ENCODE peak calls at places on chromosomes 3 and 15, in nine cellular contexts. L, A, T, Z, R, S, I, B and N are unnamed samples.

GRCh38 chr15:74548236-74548635 is 7.2 kb downstream of the ARID3B start:
- DNase-seq in L (no peak), A (no peak), T (no peak), Z (no peak), R (no peak), S (peak; percentile 14), I (no peak), B (no peak), N (no peak)

GRCh38 chr3:133457465-133458067 is 57.7 kb downstream of the BFSP2 start:
- DNase-seq in L (no peak), A (no peak), T (no peak), Z (peak; percentile 21), R (no peak), S (no peak), I (no peak), B (no peak), N (no peak)

GRCh38 chr3:157163554-157163953 is 3.6 kb upstream of the CCNL1 start:
- DNase-seq in L (no peak), A (no peak), T (no peak), Z (no peak), R (no peak), S (no peak), I (no peak), B (no peak), N (no peak)

GRCh38 chr3:48684480-48685143 is 1.1 kb downstream of the NCKIPSD start:
- DNase-seq in L (peak; percentile 68), A (peak; percentile 44), T (no peak), Z (peak; percentile 36), R (no peak), S (no peak), I (no peak), B (no peak), N (no peak)

GRCh38 chr15:68431037-68431791 is 749 bp downstream of the ITGA11 start:
- DNase-seq in L (peak; percentile 47), A (no peak), T (no peak), Z (no peak), R (peak; percentile 55), S (peak; percentile 78), I (no peak), B (peak; percentile 65), N (no peak)

GRCh38 chr15:31303434-31304073 is 23.1 kb upstream of the KLF13 start:
- DNase-seq in L (peak; percentile 40), A (peak; percentile 71), T (no peak), Z (no peak), R (peak; percentile 57), S (peak; percentile 78), I (peak; percentile 76), B (peak; percentile 25), N (no peak)

GRCh38 chr15:39781147-39781966 is 1.3 kb downstream of the FSIP1 start:
- DNase-seq in L (no peak), A (no peak), T (no peak), Z (no peak), R (no peak), S (no peak), I (no peak), B (no peak), N (no peak)

GRCh38 chr3:114804099-114804498 is 343.0 kb downstream of the ZBTB20 start:
- DNase-seq in L (no peak), A (no peak), T (no peak), Z (no peak), R (peak; percentile 73), S (no peak), I (no peak), B (no peak), N (no peak)

GRCh38 chr15:74790080-74790916 is 8.4 kb downstream of the CSK start:
- DNase-seq in L (peak; percentile 82), A (no peak), T (no peak), Z (peak; percentile 82), R (no peak), S (no peak), I (peak; percentile 82), B (peak; percentile 74), N (no peak)

GRCh38 chr15:38440353-38441129 is 13.4 kb upstream of the FAM98B start:
- DNase-seq in L (peak; percentile 42), A (peak; percentile 67), T (peak; percentile 67), Z (peak; percentile 63), R (peak; percentile 58), S (peak; percentile 81), I (no peak), B (no peak), N (peak; percentile 28)

GRCh38 chr3:27202959-27203358 is 166.2 kb downstream of the NEK10 start:
- DNase-seq in L (no peak), A (no peak), T (no peak), Z (no peak), R (no peak), S (no peak), I (no peak), B (no peak), N (no peak)

GRCh38 chr3:114319453-114319852 is 25.6 kb downstream of the TIGIT start:
- DNase-seq in L (no peak), A (no peak), T (no peak), Z (peak; percentile 73), R (peak; percentile 46), S (peak; percentile 66), I (no peak), B (no peak), N (no peak)

GRCh38 chr3:15377961-15378791 is 45.8 kb upstream of the SH3BP5 start:
- DNase-seq in L (peak; percentile 95), A (peak; percentile 79), T (peak; percentile 94), Z (peak; percentile 95), R (peak; percentile 94), S (peak; percentile 98), I (peak; percentile 94), B (peak; percentile 93), N (peak; percentile 98)

GRCh38 chr15:63507878-63508818 is 3.8 kb downstream of the USP3 start:
- DNase-seq in L (no peak), A (no peak), T (no peak), Z (no peak), R (no peak), S (no peak), I (no peak), B (no peak), N (no peak)

GRCh38 chr15:63509056-63509696 is 4.8 kb downstream of the USP3 start:
- DNase-seq in L (no peak), A (no peak), T (no peak), Z (no peak), R (no peak), S (no peak), I (no peak), B (no peak), N (no peak)

GRCh38 chr15:63510548-63510940 is 6.2 kb downstream of the USP3 start:
- DNase-seq in L (no peak), A (no peak), T (no peak), Z (no peak), R (no peak), S (no peak), I (no peak), B (no peak), N (no peak)

GRCh38 chr15:63512148-63512547 is 7.8 kb downstream of the USP3 start:
- DNase-seq in L (no peak), A (no peak), T (no peak), Z (no peak), R (no peak), S (no peak), I (no peak), B (no peak), N (no peak)

DNA sequence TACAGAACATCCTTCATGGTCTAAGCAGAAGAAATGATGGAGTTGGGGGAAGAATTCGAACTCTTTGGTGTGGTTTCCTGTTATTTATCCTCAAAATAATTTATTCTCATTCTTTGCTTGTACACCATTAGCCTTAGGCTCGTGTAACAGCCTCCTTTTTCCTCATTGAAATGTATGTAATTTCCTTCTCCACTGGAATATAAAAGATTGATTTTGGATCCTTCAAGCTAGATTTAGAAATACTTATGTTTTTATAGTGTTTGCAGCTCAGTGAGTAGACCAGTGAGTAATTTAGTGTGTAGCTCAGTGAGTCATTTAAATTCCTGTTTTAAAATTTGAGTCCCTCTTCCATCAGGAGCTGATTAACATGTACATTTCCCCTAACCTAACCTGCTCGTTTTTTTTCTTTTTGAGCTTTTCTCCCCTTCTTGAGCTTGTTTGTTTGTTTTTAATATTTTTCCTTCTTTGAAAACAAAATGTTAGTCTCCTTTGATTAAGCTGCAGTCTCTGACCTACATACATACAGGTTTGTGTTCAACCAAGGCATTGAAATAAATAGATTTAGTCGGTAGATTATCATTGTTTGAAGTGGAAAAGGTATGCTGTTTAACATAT is 5.6 kb downstream of the USP3 start:
- DNase-seq in L (no peak), A (no peak), T (no peak), Z (peak; percentile 80), R (no peak), S (no peak), I (no peak), B (no peak), N (no peak)
- H3K4me3 ChIP-seq in L (no peak overlapping the region), A (no peak overlapping the region), T (peak overlapping the region; percentile 96), Z (peak overlapping the region; percentile 0), R (no peak overlapping the region), S (no peak overlapping the region), I (no peak overlapping the region), B (no peak overlapping the region), N (peak overlapping the region; percentile 16)

GRCh38 chr3:160227389-160227788 is 2.2 kb downstream of the C3orf80 start:
- DNase-seq in L (no peak), A (no peak), T (no peak), Z (no peak), R (no peak), S (no peak), I (no peak), B (no peak), N (no peak)
- H3K27me3 ChIP-seq in L (peaks cover 9% of the 10 kb centered on the region), A (peaks cover 8% of the 10 kb centered on the region), T (peaks cover 41% of the 10 kb centered on the region), Z (peaks cover 20% of the 10 kb centered on the region), R (peaks cover 88% of the 10 kb centered on the region), S (peaks cover 64% of the 10 kb centered on the region), I (peaks cover 37% of the 10 kb centered on the region), B (peaks cover 9% of the 10 kb centered on the region), N (peaks cover 33% of the 10 kb centered on the region)

DNA sequence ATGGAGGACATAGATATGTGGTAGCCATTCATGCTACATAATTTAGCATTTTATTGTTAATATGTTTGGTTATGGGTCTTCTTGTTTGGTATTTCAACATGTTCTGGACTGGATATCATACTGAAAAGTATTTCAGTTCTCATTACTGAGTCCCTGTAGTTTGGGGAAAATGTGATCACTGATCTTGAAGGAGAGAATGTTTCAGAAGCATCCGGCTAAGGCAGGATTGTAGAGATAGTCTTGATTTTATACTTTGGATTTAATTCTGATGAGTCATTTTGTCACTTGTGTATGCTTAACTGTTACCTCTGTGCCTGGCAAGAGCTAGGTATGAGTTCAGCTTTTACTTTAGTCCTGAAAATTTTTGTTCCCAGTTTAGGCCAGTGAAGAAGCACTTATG is 7.1 kb downstream of the CHD2 start:
- DNase-seq in L (no peak), A (no peak), T (no peak), Z (no peak), R (no peak), S (no peak), I (no peak), B (no peak), N (no peak)
- H3K4me3 ChIP-seq in L (no peak overlapping the region), A (peak overlapping the region; percentile 51), T (peak overlapping the region; percentile 95), Z (peak overlapping the region; percentile 70), R (peak overlapping the region; percentile 0), S (peak overlapping the region; percentile 84), I (peak overlapping the region; percentile 2), B (peak overlapping the region; percentile 68), N (peak overlapping the region; percentile 27)

DNA sequence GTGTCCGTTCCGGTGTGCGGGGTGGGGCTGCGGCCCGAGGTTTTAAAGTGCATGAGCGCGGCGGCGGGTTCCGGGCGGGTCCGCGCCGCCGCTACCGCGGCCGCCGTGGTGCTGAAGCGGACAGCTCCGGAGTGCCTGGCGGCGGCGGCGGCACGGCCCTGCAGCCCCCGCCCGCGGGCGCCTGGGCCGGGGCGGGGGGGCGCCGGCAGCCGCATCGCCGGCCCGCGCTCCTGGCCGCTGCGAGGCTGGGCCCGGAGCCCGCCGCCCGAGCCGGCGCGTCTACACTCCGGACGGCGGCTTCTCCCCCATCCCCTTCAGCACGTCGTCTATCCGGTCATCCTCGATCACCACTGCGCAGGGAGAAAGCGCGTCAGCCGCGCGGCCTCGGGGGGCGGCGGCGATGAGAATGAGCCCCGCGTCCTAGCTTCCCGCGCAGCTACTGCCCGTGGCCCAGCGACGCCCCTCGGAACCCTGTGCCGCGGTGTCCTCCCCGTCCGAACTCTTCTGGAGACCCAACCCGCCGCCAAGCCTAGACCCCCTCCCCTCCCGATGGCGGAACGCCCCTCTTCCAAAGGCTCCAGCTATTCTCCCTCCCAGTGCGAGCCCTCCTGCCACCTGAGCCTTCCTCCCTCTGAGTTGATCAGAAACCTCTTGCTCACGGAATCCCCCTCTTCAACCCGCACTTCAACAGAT is 1.3 kb downstream of the CAMK2N2 start:
- DNase-seq in L (peak; percentile 33), A (peak; percentile 82), T (peak; percentile 37), Z (peak; percentile 13), R (peak; percentile 89), S (peak; percentile 82), I (no peak), B (no peak), N (peak; percentile 48)
- H3K27me3 ChIP-seq in L (peaks cover 13% of the 10 kb centered on the region), A (peaks cover 10% of the 10 kb centered on the region), T (peaks cover 11% of the 10 kb centered on the region), Z (peaks cover 32% of the 10 kb centered on the region), R (peaks cover 80% of the 10 kb centered on the region), S (peaks cover 92% of the 10 kb centered on the region), I (peaks cover 59% of the 10 kb centered on the region), B (peaks cover 11% of the 10 kb centered on the region), N (peaks cover 20% of the 10 kb centered on the region)